ENCODE peak calls at places on chromosomes 5 and 9, in four cellular contexts. O is Peyer's patch, F is pancreas, D is MM.1S. R is an unnamed sample.

GRCh38 chr5:62077387-62077786 is 228.6 kb upstream of the KIF2A start:
- DNase-seq in O (no peak), F (no peak), D (no peak), R (no peak)

GRCh38 chr5:80516826-80517225 is 28.9 kb downstream of the FAM151B start:
- DNase-seq in O (no peak), F (no peak), D (no peak), R (peak)

GRCh38 chr9:127033059-127033458 is 89.4 kb downstream of the ANGPTL2 start:
- DNase-seq in O (no peak), F (no peak), D (no peak), R (no peak)

GRCh38 chr9:73565833-73566465 is 414.3 kb downstream of the ANXA1 start:
- DNase-seq in O (no peak), F (no peak), D (peak), R (no peak)

GRCh38 chr9:137397675-137398423 is 25.1 kb downstream of the EXD3 start:
- DNase-seq in O (no peak), F (no peak), D (no peak), R (no peak)

GRCh38 chr5:2841208-2841607 is 89.7 kb upstream of the IRX2 start:
- DNase-seq in O (no peak), F (no peak), D (peak), R (no peak)

GRCh38 chr5:141611289-141611688 is 7.5 kb downstream of the DIAPH1 start:
- DNase-seq in O (no peak), F (no peak), D (no peak), R (no peak)

GRCh38 chr9:95887926-95888497 is 12.5 kb downstream of the ERCC6L2 start:
- DNase-seq in O (no peak), F (no peak), D (no peak), R (no peak)

GRCh38 chr9:88804289-88804596 is 187.0 kb upstream of the S1PR3 start:
- DNase-seq in O (no peak), F (no peak), D (no peak), R (no peak)

GRCh38 chr9:79912641-79913040 is 340.9 kb downstream of the TLE4 start:
- DNase-seq in O (no peak), F (no peak), D (no peak), R (no peak)

GRCh38 chr5:120771181-120771580 is 307.1 kb downstream of the PRR16 start:
- DNase-seq in O (no peak), F (no peak), D (no peak), R (no peak)

GRCh38 chr5:65722575-65723424 is 795 bp downstream of the NLN start:
- DNase-seq in O (no peak), F (no peak), D (no peak), R (peak)

GRCh38 chr9:112836394-112836793 is 54.3 kb downstream of the SLC46A2 start:
- DNase-seq in O (no peak), F (no peak), D (no peak), R (no peak)

GRCh38 chr5:13629218-13629617 is 315.3 kb downstream of the DNAH5 start:
- DNase-seq in O (no peak), F (no peak), D (no peak), R (no peak)

GRCh38 chr5:68354315-68354714 is 138.8 kb downstream of the PIK3R1 start:
- DNase-seq in O (no peak), F (no peak), D (no peak), R (no peak)

GRCh38 chr9:121826711-121827110 is 175.3 kb downstream of the DAB2IP start:
- DNase-seq in O (no peak), F (no peak), D (no peak), R (no peak)

GRCh38 chr5:106675674-106676073 is 995.1 kb downstream of the EFNA5 start:
- DNase-seq in O (no peak), F (no peak), D (no peak), R (no peak)

GRCh38 chr9:92740446-92740961 is 24.1 kb downstream of the BICD2 start:
- DNase-seq in O (no peak), F (no peak), D (no peak), R (no peak)

GRCh38 chr5:157734466-157734865 is 3.2 kb downstream of the THG1L start:
- DNase-seq in O (no peak), F (no peak), D (no peak), R (no peak)

GRCh38 chr5:146291421-146292074 is 47.1 kb upstream of the POU4F3 start:
- DNase-seq in O (no peak), F (no peak), D (peak), R (peak)

GRCh38 chr5:113378081-113378480 is 56.7 kb downstream of the TSSK1B start:
- DNase-seq in O (no peak), F (no peak), D (peak), R (no peak)

GRCh38 chr9:116327702-116328440 is 174.3 kb downstream of the PAPPA start:
- DNase-seq in O (no peak), F (no peak), D (no peak), R (no peak)

GRCh38 chr9:121682201-121682600 is 30.8 kb downstream of the DAB2IP start:
- DNase-seq in O (no peak), F (peak), D (no peak), R (peak)

GRCh38 chr9:113701741-113702422 is 174.2 kb upstream of the ZNF618 start:
- DNase-seq in O (no peak), F (no peak), D (no peak), R (no peak)

GRCh38 chr9:134099123-134099761 is 31.4 kb upstream of the BRD3 start:
- DNase-seq in O (peak), F (no peak), D (peak), R (peak)

GRCh38 chr5:129857124-129857523 is 47.1 kb upstream of the CHSY3 start:
- DNase-seq in O (no peak), F (no peak), D (no peak), R (no peak)

GRCh38 chr9:128344931-128345605 is 4.7 kb downstream of the SLC27A4 start:
- DNase-seq in O (no peak), F (no peak), D (no peak), R (no peak)

GRCh38 chr5:103690676-103691075 is 128.1 kb upstream of the NUDT12 start:
- DNase-seq in O (no peak), F (no peak), D (no peak), R (no peak)

GRCh38 chr5:5883116-5883515 is 460.6 kb downstream of the ICE1 start:
- DNase-seq in O (no peak), F (no peak), D (no peak), R (no peak)

GRCh38 chr9:83920469-83920941 is 727 bp downstream of the KIF27 start:
- DNase-seq in O (peak), F (no peak), D (peak), R (no peak)

GRCh38 chr5:176955895-176956294 is 50.7 kb downstream of the UIMC1 start:
- DNase-seq in O (no peak), F (no peak), D (no peak), R (peak)

GRCh38 chr5:14665949-14666741 is 1.6 kb downstream of the OTULIN start:
- DNase-seq in O (peak), F (no peak), D (peak), R (peak)

GRCh38 chr5:179755022-179755421 is 22.4 kb downstream of the MAML1 start:
- DNase-seq in O (no peak), F (no peak), D (no peak), R (no peak)

GRCh38 chr5:135310328-135310989 is 88.6 kb downstream of the MACROH2A1 start:
- DNase-seq in O (no peak), F (no peak), D (no peak), R (peak)

GRCh38 chr5:146440870-146441495 is 6.2 kb upstream of the TCERG1 start:
- DNase-seq in O (no peak), F (no peak), D (no peak), R (no peak)

GRCh38 chr5:59557572-59557971 is 336.0 kb downstream of the PDE4D start:
- DNase-seq in O (no peak), F (no peak), D (peak), R (no peak)

GRCh38 chr9:132241840-132242620 is 80.2 kb downstream of the NTNG2 start:
- DNase-seq in O (peak), F (no peak), D (peak), R (no peak)

GRCh38 chr5:177982072-177982727 is 13.8 kb downstream of the PROP1 start:
- DNase-seq in O (peak), F (peak), D (no peak), R (no peak)
- TF ChIP-seq CTCF in O (peak), F (peak), D (peak), R (no peak)

DNA sequence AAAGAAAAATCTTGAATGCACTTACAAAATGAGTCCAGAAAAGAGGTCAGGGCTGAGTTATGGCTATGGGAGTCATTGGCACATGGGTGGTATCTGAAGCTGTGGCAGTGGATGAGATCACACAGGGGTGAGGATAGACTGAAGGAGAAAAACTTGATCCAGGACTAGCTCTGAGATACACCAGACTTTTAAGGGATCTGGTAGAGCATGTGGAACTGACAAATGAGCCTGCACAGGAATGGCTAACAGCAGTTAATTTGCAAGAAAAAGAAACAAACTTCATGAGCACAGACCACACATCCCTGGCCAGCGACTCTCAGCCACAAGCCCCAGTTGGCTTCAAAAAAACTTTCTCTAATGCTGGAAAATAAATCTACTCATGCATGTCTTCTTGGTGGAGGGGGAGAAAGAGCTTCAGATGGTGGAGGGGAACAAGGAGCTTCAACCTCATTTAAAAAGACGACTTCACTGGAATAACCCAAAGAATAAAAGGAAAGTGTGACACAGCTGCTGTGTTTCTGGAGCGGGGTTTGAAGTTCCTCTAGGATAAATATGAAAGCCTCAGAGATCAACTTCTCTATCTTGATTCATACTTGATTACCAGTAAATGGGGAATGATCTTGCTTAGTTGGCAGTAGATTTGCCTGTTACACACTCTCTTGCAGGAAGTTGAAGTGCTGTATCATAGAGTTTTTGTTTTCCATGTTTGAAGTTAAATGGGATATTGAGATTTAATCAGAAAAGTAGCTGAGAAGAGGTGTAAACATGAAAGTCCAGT is 33.7 kb downstream of the TNFAIP8 start:
- DNase-seq in O (no peak), F (no peak), D (no peak), R (no peak)
- H3K27ac ChIP-seq in O (peak), F (no peak), D (no peak), R (no peak)

DNA sequence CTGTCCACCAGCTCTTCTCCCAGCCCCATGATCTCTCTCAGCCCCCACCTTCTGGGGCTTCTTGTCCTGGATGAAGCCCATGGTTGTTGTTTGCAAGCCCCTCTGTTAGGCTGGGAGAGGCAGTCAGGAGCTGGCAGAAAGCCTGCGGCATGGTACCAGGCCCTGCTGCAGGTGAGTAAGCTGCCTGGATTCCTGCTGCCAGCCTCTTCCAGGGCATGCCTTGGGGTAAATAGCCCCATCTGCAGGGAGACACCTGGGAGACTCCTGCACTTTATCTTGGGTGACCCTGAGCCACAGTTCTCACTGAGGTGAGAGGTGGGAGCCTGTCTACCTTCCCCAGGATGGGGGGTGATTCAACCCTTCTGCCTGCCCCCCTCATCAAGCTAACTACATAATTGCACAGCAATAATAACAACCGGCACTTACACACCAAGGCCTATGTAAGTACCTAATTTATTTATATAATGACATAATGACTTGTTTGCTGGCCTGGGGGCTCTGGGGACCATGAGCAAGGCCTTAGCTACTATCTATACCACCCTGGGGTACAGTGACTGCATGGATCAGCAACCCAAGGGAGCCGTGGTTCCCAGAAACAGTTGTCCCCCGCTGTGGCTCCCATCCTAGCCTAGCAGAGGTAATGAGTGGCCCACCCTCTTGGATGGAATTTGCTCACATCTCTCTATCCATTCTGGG is 116.0 kb downstream of the PSD2 start:
- DNase-seq in O (no peak), F (no peak), D (no peak), R (peak)
- TF ChIP-seq CTCF in O (no peak), F (no peak), D (no peak), R (no peak)

GRCh38 chr9:110142253-110142652 is 65.7 kb downstream of the C9orf152 start:
- DNase-seq in O (no peak), F (no peak), D (no peak), R (no peak)
- H3K27ac ChIP-seq in O (no peak), F (no peak), D (peak), R (peak)

DNA sequence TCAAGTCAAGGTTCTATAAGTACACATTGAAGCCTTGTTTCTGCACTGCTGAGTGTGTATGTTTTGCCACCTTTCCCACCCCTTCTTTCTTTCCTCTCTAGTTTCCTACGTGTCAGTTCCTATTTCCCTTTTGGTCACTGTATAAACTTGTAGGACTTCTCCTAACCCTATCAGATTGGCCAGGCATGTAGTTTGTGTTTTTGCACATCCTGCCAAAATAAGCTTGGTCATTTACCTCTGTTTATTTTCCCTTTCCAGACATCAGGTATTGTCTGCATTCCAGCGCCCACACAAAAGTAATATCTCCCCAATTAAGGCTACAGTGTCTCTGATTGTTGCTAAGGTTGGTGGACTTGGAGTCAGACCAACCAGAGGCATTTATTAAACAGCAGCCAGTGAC is 252.9 kb upstream of the MPDZ start:
- DNase-seq in O (no peak), F (no peak), D (no peak), R (no peak)
- TF ChIP-seq CTCF in O (no peak), F (no peak), D (no peak), R (no peak)

GRCh38 chr5:98349990-98350365 is 423.5 kb upstream of the RGMB start:
- DNase-seq in O (no peak), F (no peak), D (no peak), R (no peak)

GRCh38 chr5:98349251-98349989 is 424.0 kb upstream of the RGMB start:
- DNase-seq in O (no peak), F (no peak), D (peak), R (no peak)
- H3K27ac ChIP-seq in O (no peak), F (no peak), D (no peak), R (no peak)

DNA sequence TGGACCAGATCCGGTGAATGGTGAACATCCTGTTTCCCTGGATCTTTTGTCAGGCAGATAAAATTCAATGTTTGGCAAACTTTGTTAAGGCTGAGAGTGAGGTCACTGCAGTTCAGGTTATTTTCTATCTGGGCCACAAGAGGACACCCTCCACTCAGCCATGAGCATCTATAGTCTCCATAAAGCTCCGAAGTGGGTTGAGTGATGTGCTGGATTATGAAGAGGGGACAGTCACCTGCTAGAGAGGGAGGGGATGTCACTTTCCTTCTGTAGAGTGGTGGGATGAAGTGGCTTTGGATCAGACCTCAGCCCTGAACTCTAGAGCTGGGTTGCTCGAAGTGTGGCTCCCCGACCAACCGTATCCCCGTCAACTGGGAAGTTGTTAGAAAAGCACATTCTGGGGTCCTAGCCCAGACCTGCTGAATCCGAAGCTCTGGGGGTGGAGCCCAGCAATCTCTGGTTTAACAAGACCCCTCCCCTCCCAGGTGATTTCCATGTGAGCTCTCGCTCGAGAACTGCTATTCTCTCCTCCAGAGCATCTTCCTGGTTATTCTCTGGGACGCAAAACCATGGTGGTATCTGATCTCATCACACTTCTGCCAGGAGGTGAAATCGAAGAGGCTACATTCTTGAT is 31.8 kb upstream of the FGF1 start:
- DNase-seq in O (no peak), F (no peak), D (peak), R (peak)
- TF ChIP-seq CTCF in O (peak), F (peak), D (peak), R (peak)

GRCh38 chr9:38075272-38075671 is 6.2 kb upstream of the SHB start:
- DNase-seq in O (no peak), F (no peak), D (no peak), R (no peak)
- H3K27ac ChIP-seq in O (no peak), F (no peak), D (no peak), R (no peak)

GRCh38 chr5:170985486-170985885 is 123.7 kb downstream of the RANBP17 start:
- DNase-seq in O (no peak), F (no peak), D (no peak), R (no peak)

DNA sequence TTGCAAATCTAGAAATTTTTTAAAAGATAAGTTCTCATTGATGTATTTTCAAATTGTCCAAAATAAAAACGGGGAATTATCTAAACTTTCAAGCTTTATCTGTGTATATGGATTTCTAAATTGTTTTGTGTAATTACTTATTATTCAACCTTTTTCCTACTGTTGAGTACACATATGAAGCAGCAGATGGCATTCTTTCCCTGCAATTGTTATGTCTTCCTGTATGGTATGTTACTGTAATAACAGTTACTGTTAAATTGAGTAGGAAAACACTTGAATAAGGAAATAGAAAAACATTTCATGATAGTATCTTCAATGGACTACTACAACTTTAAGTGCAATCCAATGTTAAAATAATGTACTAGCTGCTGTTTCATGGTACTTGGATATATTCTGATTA is 124.8 kb downstream of the RANBP17 start:
- DNase-seq in O (no peak), F (no peak), D (peak), R (no peak)
- TF ChIP-seq CTCF in O (peak), F (peak), D (peak), R (no peak)

R was measured in RWPE1.